ENCODE peak calls at places on chromosomes 13 and 19, in seven cellular contexts. I is lung, T is IMR-90, B is fibroblast of lung, S is psoas muscle, C is astrocyte of the spinal cord, H is right atrium auricular region. O is an unnamed sample.

GRCh38 chr19:41302624-41303351 is 7.2 kb upstream of the CCDC97 start:
- DNase-seq in S (no peak), B (no peak), C (no peak), I (no peak), H (no peak), T (no peak), O (no peak)

GRCh38 chr19:2495651-2496316 is 19.9 kb downstream of the GADD45B start:
- DNase-seq in T (no peak), I (no peak), B (no peak), S (no peak), C (no peak), H (no peak), O (no peak)

GRCh38 chr13:91292630-91293221 is 54.8 kb upstream of the MIR17HG start:
- DNase-seq in H (no peak), I (no peak), B (no peak), T (no peak), S (no peak), C (no peak), O (no peak)

GRCh38 chr13:24627090-24627714 is 53.0 kb upstream of the ATP12A start:
- DNase-seq in H (no peak), B (no peak), I (no peak), S (no peak), C (no peak), T (no peak), O (no peak)

GRCh38 chr13:44902793-44903192 is 86.5 kb downstream of the NUFIP1 start:
- DNase-seq in I (no peak), T (no peak), B (no peak), C (no peak), S (no peak), H (no peak), O (no peak)

GRCh38 chr13:43159007-43159406 is 135.6 kb downstream of the DNAJC15 start:
- DNase-seq in H (no peak), S (no peak), B (peak), I (no peak), C (peak), T (peak), O (no peak)

GRCh38 chr13:85417807-85418206 is 381.4 kb downstream of the SLITRK6 start:
- DNase-seq in T (no peak), C (no peak), S (no peak), B (peak), I (no peak), H (no peak), O (no peak)

GRCh38 chr19:3936506-3937442 is 3.9 kb downstream of the NMRK2 start:
- DNase-seq in T (no peak), I (no peak), B (no peak), C (no peak), H (no peak), S (no peak), O (no peak)

GRCh38 chr19:55486043-55486970 is 1.3 kb downstream of the NAT14 start:
- DNase-seq in S (no peak), H (no peak), B (no peak), T (no peak), C (no peak), I (no peak), O (no peak)

GRCh38 chr19:48963371-48964204 is 1.5 kb upstream of the FTL start:
- DNase-seq in B (peak), C (peak), T (peak), I (no peak), H (peak), S (peak), O (no peak)

GRCh38 chr19:48961051-48961649 is 4.0 kb upstream of the FTL start:
- DNase-seq in T (no peak), B (no peak), C (no peak), S (no peak), I (no peak), H (no peak), O (no peak)

GRCh38 chr19:48962849-48963165 is 2.3 kb upstream of the FTL start:
- DNase-seq in H (no peak), B (no peak), T (no peak), S (no peak), I (no peak), C (no peak), O (no peak)

GRCh38 chr19:48961673-48962028 is 3.5 kb upstream of the FTL start:
- DNase-seq in S (no peak), H (no peak), I (no peak), T (no peak), C (no peak), B (no peak), O (no peak)

DNA sequence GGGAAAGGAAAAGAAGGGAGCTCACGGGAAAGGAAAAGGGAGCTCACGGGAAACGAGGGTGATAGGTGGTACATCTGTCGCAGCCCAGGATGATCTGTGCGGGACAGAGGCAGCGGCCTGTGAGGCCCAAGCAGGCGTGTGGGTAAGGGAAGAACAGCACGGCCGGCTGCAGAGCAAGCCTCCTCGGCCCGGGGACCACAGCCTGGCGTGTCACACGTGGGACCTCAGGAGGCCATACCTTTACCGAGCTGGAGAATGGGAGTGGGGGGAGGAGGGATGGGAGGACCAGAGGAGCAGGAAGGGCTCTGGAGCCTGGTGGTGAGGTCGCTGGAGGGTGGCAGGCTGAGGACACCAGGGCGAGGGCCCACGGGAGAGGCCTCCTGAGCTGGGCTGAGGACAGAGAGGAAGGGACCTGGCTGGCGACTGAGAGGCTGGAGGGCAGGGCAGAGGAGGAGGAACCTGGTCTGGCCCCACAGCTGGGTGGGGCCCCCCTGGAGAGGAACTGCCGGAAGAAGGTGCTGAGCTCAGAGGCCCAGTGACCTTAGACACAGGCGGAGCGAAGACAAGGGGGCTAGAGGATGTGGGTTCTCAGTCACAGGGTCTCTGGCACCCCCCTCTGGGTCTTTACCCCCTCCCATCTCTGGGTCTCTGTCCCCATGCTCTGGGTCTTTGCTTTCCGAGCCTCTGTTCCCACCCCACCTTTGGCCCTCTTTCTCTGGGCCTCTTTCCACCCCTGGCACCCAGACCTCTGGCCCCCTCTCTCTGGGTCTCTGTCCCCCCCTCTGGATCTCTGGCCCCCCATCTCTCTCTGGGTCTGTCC is 2.9 kb upstream of the FTL start:
- DNase-seq in H (no peak), S (peak), C (no peak), B (no peak), I (peak), T (no peak), O (no peak)
- H3K4me3 ChIP-seq in H (no peak), S (no peak), C (no peak), B (no peak), I (no peak), T (no peak), O (no peak)

DNA sequence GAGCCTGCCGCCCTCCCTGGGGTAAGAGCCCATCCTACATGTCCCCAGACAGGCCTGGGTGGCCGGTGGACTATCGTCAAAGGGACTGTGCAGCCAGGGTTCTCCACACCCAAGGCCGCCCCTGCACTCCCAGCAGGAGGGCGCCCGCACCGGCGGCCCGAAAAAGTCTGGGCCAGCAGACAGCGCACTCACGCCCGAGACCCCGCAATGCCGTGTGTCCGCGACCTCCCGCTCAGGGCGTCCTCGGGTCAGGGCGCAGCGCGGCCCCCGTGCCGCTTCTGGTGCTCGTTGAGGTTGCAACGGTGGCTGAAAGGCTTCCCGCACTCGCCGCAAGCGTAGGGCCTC is 2.6 kb upstream of the A1BG start:
- DNase-seq in B (no peak), I (no peak), T (no peak), S (no peak), C (no peak), H (no peak), O (no peak)
- TF ChIP-seq CTCF in B (no peak), I (no peak), T (no peak), S (no peak), C (no peak), H (no peak), O (no peak)

DNA sequence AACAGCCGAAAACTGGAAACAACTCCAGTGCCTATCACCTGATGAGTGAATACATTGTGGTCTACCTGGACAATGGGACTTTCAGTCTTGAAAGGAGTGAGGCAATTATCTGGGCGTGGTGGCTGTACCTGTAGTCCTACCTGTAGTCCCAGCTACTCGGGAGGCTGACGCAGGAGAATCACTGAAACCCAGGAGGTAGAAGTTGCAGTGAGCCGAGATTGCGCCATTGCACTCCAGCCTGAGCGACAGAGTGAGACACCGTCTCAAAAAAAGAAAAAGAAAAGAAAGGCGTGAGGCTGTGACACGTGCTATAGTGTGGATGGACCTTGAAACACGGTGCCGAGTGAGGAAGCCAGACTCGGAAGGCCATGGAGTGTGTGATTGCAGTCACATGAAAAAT is 4.1 kb upstream of the NTN5 start:
- DNase-seq in H (no peak), S (no peak), I (no peak), B (no peak), C (no peak), T (no peak), O (no peak)
- H3K4me3 ChIP-seq in H (no peak), S (no peak), I (no peak), B (no peak), C (no peak), T (no peak), O (no peak)

DNA sequence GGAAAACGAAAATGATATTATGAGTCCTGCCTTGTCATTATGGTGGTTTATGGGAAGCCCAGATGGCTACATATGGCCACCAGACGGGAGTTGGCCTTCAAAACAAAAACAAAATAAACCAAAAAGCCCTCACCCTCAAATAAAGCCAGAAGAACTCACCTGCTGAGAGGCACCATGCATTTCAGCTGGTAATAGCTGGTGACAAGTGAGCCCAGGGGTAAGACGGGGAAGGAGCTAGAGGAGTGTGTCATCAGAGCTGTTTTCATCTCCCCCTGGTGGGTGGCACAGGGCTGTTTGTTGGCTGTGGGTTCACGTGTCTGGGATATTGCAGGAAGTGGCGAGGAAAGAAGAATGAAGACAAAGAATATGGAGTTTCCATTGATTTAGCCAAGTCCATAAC is 152.9 kb downstream of the EFNB2 start:
- DNase-seq in H (no peak), B (no peak), I (no peak), C (no peak), T (no peak), S (no peak), O (no peak)
- TF ChIP-seq CTCF in H (no peak), B (no peak), I (no peak), C (no peak), T (no peak), S (no peak), O (no peak)

DNA sequence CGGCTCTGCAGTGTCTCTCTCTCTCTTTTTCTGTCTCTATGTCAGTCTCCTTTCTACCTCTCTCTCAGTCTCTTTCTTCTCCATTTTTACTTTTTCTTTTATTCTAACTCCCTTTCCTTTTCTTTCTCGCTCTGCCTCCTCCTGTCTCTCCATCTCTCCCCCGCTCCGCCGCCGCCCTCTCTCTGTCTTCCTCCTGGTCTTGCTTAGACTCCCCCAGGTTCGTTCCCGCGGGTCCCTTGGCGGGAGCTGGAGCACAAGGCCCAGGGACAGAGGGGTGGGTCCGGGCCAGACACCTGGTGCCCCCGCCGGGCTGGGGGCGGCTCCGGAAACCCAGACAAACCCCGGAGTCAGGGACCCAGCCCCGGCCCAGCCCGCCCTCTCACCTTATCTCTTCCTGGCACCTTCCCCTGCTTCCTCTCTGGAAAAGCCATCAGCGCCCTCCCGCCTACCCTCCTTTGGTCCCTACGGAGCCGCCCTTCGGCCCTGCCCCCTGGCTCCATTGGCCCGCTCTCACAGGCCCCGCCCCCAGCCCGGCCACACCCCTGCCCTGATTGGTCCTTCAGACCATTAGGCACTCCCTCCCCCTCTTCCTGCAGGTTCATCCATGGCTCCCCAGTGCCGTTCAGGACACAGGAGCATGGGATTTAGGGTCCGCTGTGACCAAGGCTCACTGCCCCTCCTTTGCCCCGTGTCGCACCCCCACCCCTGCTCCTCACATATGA is 15.4 kb upstream of the NOP53 start:
- DNase-seq in S (peak), T (no peak), H (peak), C (no peak), B (peak), I (peak), O (no peak)
- H3K4me3 ChIP-seq in S (peak), T (no peak), H (peak), C (peak), B (no peak), I (no peak), O (peak)